ENCODE peak calls at places on chromosomes 4 and X, in seven cellular contexts. S is suprapubic skin, R is kidney tubule cell, H is globus pallidus, X is mesothelial cell of epicardium, E is WERI-Rb-1, W is glomerular endothelial cell. T is an unnamed sample.

GRCh38 chr4:152983774-152984411 is 47.8 kb downstream of the FHDC1 start:
- DNase-seq in S (no peak), R (peak), H (peak), X (no peak), E (no peak), W (no peak), T (no peak)

GRCh38 chrX:255923-256331 is 25.3 kb upstream of the PLCXD1 start:
- DNase-seq in S (no peak), R (no peak), H (no peak), X (no peak), E (peak), W (no peak), T (no peak)

GRCh38 chrX:41029332-41029731 is 55.9 kb upstream of the USP9X start:
- DNase-seq in S (no peak), R (no peak), H (no peak), X (no peak), E (no peak), W (no peak), T (no peak)

GRCh38 chr4:4446434-4446833 is 59.5 kb downstream of the NSG1 start:
- DNase-seq in S (no peak), R (peak), H (no peak), X (no peak), E (no peak), W (no peak), T (no peak)

GRCh38 chr4:174437324-174437723 is 85.0 kb downstream of the HPGD start:
- DNase-seq in S (no peak), R (peak), H (no peak), X (no peak), E (no peak), W (peak), T (no peak)

GRCh38 chr4:123505457-123506310 is 109.1 kb downstream of the SPRY1 start:
- DNase-seq in S (peak), R (peak), H (peak), X (peak), E (peak), W (peak), T (peak)

GRCh38 chrX:17488036-17488435 is 113.0 kb downstream of the NHS start:
- DNase-seq in S (no peak), R (peak), H (no peak), X (no peak), E (no peak), W (no peak), T (no peak)

GRCh38 chrX:103818844-103819243 is 13.2 kb downstream of the RAB9B start:
- DNase-seq in S (no peak), R (peak), H (no peak), X (no peak), E (no peak), W (no peak), T (no peak)

GRCh38 chr4:143406523-143406922 is 69.8 kb downstream of the GAB1 start:
- DNase-seq in S (peak), R (peak), H (no peak), X (no peak), E (no peak), W (no peak), T (peak)

GRCh38 chrX:69493193-69493592 is 10.9 kb upstream of the NALF2 start:
- DNase-seq in S (no peak), R (peak), H (no peak), X (no peak), E (peak), W (no peak), T (peak)

GRCh38 chr4:81040175-81040659 is 9.7 kb downstream of the BMP3 start:
- DNase-seq in S (no peak), R (peak), H (peak), X (no peak), E (no peak), W (no peak), T (peak)

GRCh38 chrX:133670394-133670793 is 255.1 kb upstream of the GPC4 start:
- DNase-seq in S (no peak), R (peak), H (peak), X (no peak), E (no peak), W (peak), T (peak)

GRCh38 chrX:100804780-100805179 is 15.4 kb upstream of the CSTF2 start:
- DNase-seq in S (no peak), R (no peak), H (no peak), X (no peak), E (no peak), W (no peak), T (no peak)

GRCh38 chr4:21664355-21664754 is 284.2 kb downstream of the KCNIP4 start:
- DNase-seq in S (no peak), R (no peak), H (no peak), X (no peak), E (no peak), W (no peak), T (no peak)

GRCh38 chr4:101232074-101232776 is 115.1 kb downstream of the PPP3CA start:
- DNase-seq in S (no peak), R (peak), H (no peak), X (no peak), E (no peak), W (no peak), T (no peak)

GRCh38 chrX:40313269-40313668 is 215.5 kb upstream of the BCOR start:
- DNase-seq in S (no peak), R (no peak), H (no peak), X (no peak), E (no peak), W (no peak), T (no peak)

GRCh38 chr4:52868138-52868537 is 6.0 kb downstream of the RASL11B start:
- DNase-seq in S (no peak), R (peak), H (peak), X (no peak), E (no peak), W (no peak), T (peak)

GRCh38 chrX:150508461-150509367 is 59.7 kb upstream of the MTM1 start:
- DNase-seq in S (no peak), R (no peak), H (peak), X (no peak), E (no peak), W (no peak), T (peak)

GRCh38 chrX:18886344-18887161 is 97.4 kb downstream of the PHKA2 start:
- DNase-seq in S (peak), R (peak), H (peak), X (peak), E (peak), W (no peak), T (peak)